ENCODE peak calls at places on chromosomes 2 and 18, in ten cellular contexts. B, F, N, R, O, I, S, X, U and V are unnamed samples.

GRCh38 chr2:26243643-26244478 is 571 bp downstream of the HADHA start:
- DNase-seq in B (peak), F (no peak), N (peak), R (no peak), O (peak), I (peak), S (no peak), X (peak), U (no peak), V (peak)

GRCh38 chr2:241500431-241500975 is 7.9 kb downstream of the STK25 start:
- DNase-seq in B (no peak), F (no peak), N (no peak), R (no peak), O (no peak), I (no peak), S (no peak), X (no peak), U (no peak), V (no peak)

GRCh38 chr18:69617888-69618287 is 217.2 kb downstream of the DOK6 start:
- DNase-seq in B (peak), F (no peak), N (no peak), R (peak), O (no peak), I (no peak), S (no peak), X (no peak), U (no peak), V (peak)

GRCh38 chr2:30038419-30038818 is 108.4 kb upstream of the YPEL5 start:
- DNase-seq in B (no peak), F (no peak), N (no peak), R (no peak), O (no peak), I (no peak), S (no peak), X (no peak), U (no peak), V (peak)

GRCh38 chr2:39484206-39484605 is 47.1 kb upstream of the MAP4K3 start:
- DNase-seq in B (no peak), F (no peak), N (no peak), R (no peak), O (no peak), I (no peak), S (no peak), X (no peak), U (no peak), V (no peak)

GRCh38 chr2:196277002-196277401 is 105.6 kb upstream of the STK17B start:
- DNase-seq in B (peak), F (no peak), N (no peak), R (peak), O (peak), I (no peak), S (no peak), X (no peak), U (no peak), V (peak)

GRCh38 chr2:192993059-192993458 is 798.3 kb upstream of the TMEFF2 start:
- DNase-seq in B (no peak), F (no peak), N (no peak), R (no peak), O (no peak), I (no peak), S (no peak), X (no peak), U (no peak), V (no peak)

GRCh38 chr2:133262888-133263287 is 305.4 kb downstream of the NCKAP5 start:
- DNase-seq in B (peak), F (no peak), N (no peak), R (no peak), O (peak), I (peak), S (no peak), X (peak), U (no peak), V (peak)

GRCh38 chr2:119523959-119524694 is at the start of gene SCTR:
- DNase-seq in B (no peak), F (no peak), N (no peak), R (no peak), O (no peak), I (peak), S (no peak), X (no peak), U (no peak), V (no peak)

GRCh38 chr2:236180831-236181453 is 12.8 kb upstream of the GBX2 start:
- DNase-seq in B (peak), F (no peak), N (peak), R (no peak), O (peak), I (peak), S (no peak), X (peak), U (no peak), V (peak)

GRCh38 chr18:48803518-48803917 is 147.2 kb downstream of the SMAD7 start:
- DNase-seq in B (no peak), F (no peak), N (no peak), R (no peak), O (no peak), I (no peak), S (peak), X (no peak), U (no peak), V (no peak)

GRCh38 chr2:182606728-182607681 is 109.1 kb upstream of the DNAJC10 start:
- DNase-seq in B (peak), F (no peak), N (no peak), R (no peak), O (no peak), I (no peak), S (no peak), X (no peak), U (no peak), V (no peak)

GRCh38 chr2:30348825-30349224 is 98.2 kb upstream of the LCLAT1 start:
- DNase-seq in B (no peak), F (no peak), N (no peak), R (no peak), O (no peak), I (no peak), S (no peak), X (no peak), U (no peak), V (no peak)

GRCh38 chr2:49251766-49252165 is 97.5 kb upstream of the FSHR start:
- DNase-seq in B (peak), F (no peak), N (peak), R (peak), O (no peak), I (no peak), S (no peak), X (no peak), U (no peak), V (peak)

GRCh38 chr18:48703033-48703386 is 164.2 kb downstream of the CTIF start:
- DNase-seq in B (no peak), F (no peak), N (no peak), R (no peak), O (no peak), I (no peak), S (no peak), X (no peak), U (no peak), V (no peak)

GRCh38 chr2:42841344-42841743 is 49.0 kb upstream of the HAAO start:
- DNase-seq in B (no peak), F (no peak), N (no peak), R (no peak), O (no peak), I (no peak), S (no peak), X (no peak), U (no peak), V (no peak)

GRCh38 chr2:120390381-120391055 is 44.6 kb downstream of the INHBB start:
- DNase-seq in B (no peak), F (no peak), N (no peak), R (no peak), O (no peak), I (no peak), S (no peak), X (no peak), U (no peak), V (no peak)

GRCh38 chr2:26519396-26519991 is 41.6 kb upstream of the OTOF start:
- DNase-seq in B (peak), F (no peak), N (no peak), R (no peak), O (no peak), I (no peak), S (no peak), X (peak), U (no peak), V (no peak)

GRCh38 chr2:26316041-26316440 is 29.9 kb upstream of the SELENOI start:
- DNase-seq in B (no peak), F (no peak), N (no peak), R (no peak), O (peak), I (no peak), S (no peak), X (no peak), U (no peak), V (no peak)